ENCODE peak calls at places on chromosomes 12 and 14, in four cellular contexts. U, E, P and N are unnamed samples.

GRCh38 chr12:70467476-70467875 is 101.4 kb downstream of the KCNMB4 start:
- DNase-seq in U (no peak), E (no peak), P (no peak), N (no peak)

GRCh38 chr14:98137626-98138025 is 1134.4 kb downstream of the BCL11B start:
- DNase-seq in U (no peak), E (peak), P (no peak), N (no peak)

GRCh38 chr14:32757568-32757967 is 181.1 kb upstream of the NPAS3 start:
- DNase-seq in U (no peak), E (no peak), P (no peak), N (no peak)

GRCh38 chr12:2353691-2354090 is 300.9 kb downstream of the CACNA1C start:
- DNase-seq in U (no peak), E (no peak), P (no peak), N (no peak)

GRCh38 chr12:76533331-76533730 is 26.2 kb downstream of the OSBPL8 start:
- DNase-seq in U (no peak), E (no peak), P (no peak), N (no peak)

GRCh38 chr14:93332032-93332852 is 594 bp downstream of the BTBD7 start:
- DNase-seq in U (peak), E (no peak), P (peak), N (peak)

GRCh38 chr14:94132285-94132887 is 3.0 kb upstream of the IFI27L2 start:
- DNase-seq in U (no peak), E (peak), P (no peak), N (peak)

GRCh38 chr14:93742761-93743160 is 45.5 kb downstream of the PRIMA1 start:
- DNase-seq in U (peak), E (no peak), P (no peak), N (no peak)

GRCh38 chr14:105322791-105323556 is 8.4 kb downstream of the PACS2 start:
- DNase-seq in U (no peak), E (no peak), P (no peak), N (no peak)

GRCh38 chr14:74522740-74523139 is 29.2 kb downstream of the ISCA2 start:
- DNase-seq in U (peak), E (no peak), P (no peak), N (no peak)

GRCh38 chr12:131586269-131586668 is 124.6 kb upstream of the SFSWAP start:
- DNase-seq in U (no peak), E (no peak), P (no peak), N (no peak)

GRCh38 chr12:57101892-57102695 is 9.1 kb downstream of the STAT6 start:
- DNase-seq in U (no peak), E (no peak), P (no peak), N (no peak)

GRCh38 chr12:123050331-123050809 is 69.9 kb downstream of the ARL6IP4 start:
- DNase-seq in U (peak), E (no peak), P (no peak), N (peak)

GRCh38 chr14:104135121-104135903 is 3.1 kb upstream of the KIF26A start:
- DNase-seq in U (peak), E (no peak), P (no peak), N (peak)

GRCh38 chr12:13195848-13196301 is 651 bp upstream of the EMP1 start:
- DNase-seq in U (peak), E (no peak), P (no peak), N (no peak)

GRCh38 chr12:3130053-3130805 is 53.0 kb downstream of the TSPAN9 start:
- DNase-seq in U (peak), E (no peak), P (no peak), N (peak)

GRCh38 chr14:59055439-59056045 is 132.9 kb upstream of the DAAM1 start:
- DNase-seq in U (no peak), E (peak), P (no peak), N (peak)

GRCh38 chr12:92927055-92927435 is 2.0 kb downstream of the EEA1 start:
- DNase-seq in U (no peak), E (peak), P (no peak), N (peak)

GRCh38 chr14:63563370-63564026 is 20.3 kb upstream of the PPP2R5E start:
- DNase-seq in U (no peak), E (no peak), P (no peak), N (peak)

GRCh38 chr12:10288989-10289388 is 18.7 kb upstream of the KLRD1 start:
- DNase-seq in U (no peak), E (no peak), P (no peak), N (no peak)

GRCh38 chr12:26732010-26732908 is 100.7 kb downstream of the ITPR2 start:
- DNase-seq in U (no peak), E (no peak), P (no peak), N (no peak)

GRCh38 chr14:73295198-73295796 is 58.0 kb downstream of the PAPLN start:
- DNase-seq in U (no peak), E (peak), P (no peak), N (peak)

GRCh38 chr14:61188196-61188595 is 92.9 kb downstream of the TMEM30B start:
- DNase-seq in U (no peak), E (no peak), P (no peak), N (peak)

GRCh38 chr14:104900639-104901512 is 23.8 kb upstream of the PLD4 start:
- DNase-seq in U (no peak), E (no peak), P (no peak), N (no peak)

GRCh38 chr12:111270773-111271172 is 98.1 kb downstream of the PHETA1 start:
- DNase-seq in U (no peak), E (no peak), P (no peak), N (peak)

GRCh38 chr12:115336506-115336905 is 652.5 kb upstream of the TBX3 start:
- DNase-seq in U (no peak), E (no peak), P (no peak), N (no peak)

GRCh38 chr12:111354511-111354910 is 14.4 kb downstream of the PHETA1 start:
- DNase-seq in U (no peak), E (no peak), P (no peak), N (no peak)

GRCh38 chr14:105496831-105497591 is 6.0 kb downstream of the TEDC1 start:
- DNase-seq in U (no peak), E (no peak), P (no peak), N (no peak)

GRCh38 chr12:83089575-83089974 is 402.9 kb downstream of the TMTC2 start:
- DNase-seq in U (no peak), E (no peak), P (no peak), N (no peak)

GRCh38 chr12:87491598-87491997 is 537.6 kb downstream of the C12orf50 start:
- DNase-seq in U (no peak), E (no peak), P (no peak), N (no peak)

GRCh38 chr14:100107236-100107635 is 42.0 kb downstream of the EVL start:
- DNase-seq in U (no peak), E (no peak), P (no peak), N (no peak)

GRCh38 chr12:107873223-107873622 is 98.7 kb downstream of the ASCL4 start:
- DNase-seq in U (no peak), E (no peak), P (no peak), N (no peak)

GRCh38 chr12:990649-991349 is at the start of gene ERC1:
- DNase-seq in U (peak), E (peak), P (peak), N (peak)